ENCODE peak calls at places on chromosomes 1 and 21, in four cellular contexts. Q is stomach, K is EH, U is COLO829. O is an unnamed sample.

GRCh38 chr1:67110352-67110751 is 24.4 kb downstream of the C1orf141 start:
- DNase-seq in Q (no peak), K (no peak), U (no peak), O (no peak)

GRCh38 chr1:15620155-15620545 is 2.9 kb downstream of the DDI2 start:
- DNase-seq in Q (no peak), K (peak), U (no peak), O (no peak)

GRCh38 chr1:47262787-47263413 is 30.9 kb upstream of the TAL1 start:
- DNase-seq in Q (peak), K (peak), U (peak), O (no peak)

GRCh38 chr1:109631513-109632260 is 12.1 kb downstream of the AMPD2 start:
- DNase-seq in Q (no peak), K (no peak), U (no peak), O (no peak)

GRCh38 chr1:63902844-63903589 is 129.2 kb downstream of the ROR1 start:
- DNase-seq in Q (peak), K (no peak), U (peak), O (no peak)

GRCh38 chr1:226532553-226532952 is 16.0 kb upstream of the STUM start:
- DNase-seq in Q (no peak), K (peak), U (no peak), O (no peak)

GRCh38 chr1:165068716-165069115 is 287.8 kb downstream of the LMX1A start:
- DNase-seq in Q (no peak), K (peak), U (no peak), O (no peak)

GRCh38 chr21:36589352-36589971 is 109.5 kb upstream of the SIM2 start:
- DNase-seq in Q (peak), K (peak), U (peak), O (peak)

GRCh38 chr21:43274022-43274945 is 105.5 kb downstream of the CRYAA start:
- DNase-seq in Q (no peak), K (no peak), U (no peak), O (peak)

GRCh38 chr21:43290529-43291346 is 121.9 kb downstream of the CRYAA start:
- DNase-seq in Q (no peak), K (no peak), U (no peak), O (peak)

O was measured in upper lobe of left lung.